ENCODE peak calls at places on chromosomes 5 and 9, in eight cellular contexts. One of them, this sample, is unnamed.

GRCh38 chr5:127589309-127590036 is 59.4 kb upstream of the CTXN3 start:
- DNase-seq in GM23338: peak; percentile 58
- DNase-seq in neural crest cell: no peak
- DNase-seq in neural progenitor cell: no peak
- DNase-seq in Caco-2: no peak
- DNase-seq in OCI-LY7: no peak
- DNase-seq in BJ: no peak
- DNase-seq in ovary: no peak
- DNase-seq in this sample: no peak

GRCh38 chr9:72882117-72882775 is 70.6 kb downstream of the ALDH1A1 start:
- DNase-seq in GM23338: no peak
- DNase-seq in neural crest cell: no peak
- DNase-seq in neural progenitor cell: no peak
- DNase-seq in Caco-2: no peak
- DNase-seq in OCI-LY7: no peak
- DNase-seq in BJ: no peak
- DNase-seq in ovary: no peak
- DNase-seq in this sample: no peak

GRCh38 chr5:164608507-164608906 is 1103.1 kb downstream of the MAT2B start:
- DNase-seq in GM23338: no peak
- DNase-seq in neural crest cell: no peak
- DNase-seq in neural progenitor cell: no peak
- DNase-seq in Caco-2: no peak
- DNase-seq in OCI-LY7: no peak
- DNase-seq in BJ: no peak
- DNase-seq in ovary: no peak
- DNase-seq in this sample: no peak

GRCh38 chr5:173317091-173317685 is 11.0 kb downstream of the STC2 start:
- DNase-seq in GM23338: no peak
- DNase-seq in neural crest cell: no peak
- DNase-seq in neural progenitor cell: no peak
- DNase-seq in Caco-2: peak; percentile 21
- DNase-seq in OCI-LY7: no peak
- DNase-seq in BJ: no peak
- DNase-seq in ovary: no peak
- DNase-seq in this sample: no peak

GRCh38 chr5:19902316-19902934 is 85.6 kb downstream of the CDH18 start:
- DNase-seq in GM23338: peak; percentile 49
- DNase-seq in neural crest cell: no peak
- DNase-seq in neural progenitor cell: peak; percentile 18
- DNase-seq in Caco-2: no peak
- DNase-seq in OCI-LY7: no peak
- DNase-seq in BJ: no peak
- DNase-seq in ovary: no peak
- DNase-seq in this sample: no peak

GRCh38 chr5:62330302-62330701 is 24.3 kb downstream of the KIF2A start:
- DNase-seq in GM23338: no peak
- DNase-seq in neural crest cell: no peak
- DNase-seq in neural progenitor cell: no peak
- DNase-seq in Caco-2: no peak
- DNase-seq in OCI-LY7: no peak
- DNase-seq in BJ: no peak
- DNase-seq in ovary: no peak
- DNase-seq in this sample: no peak

GRCh38 chr9:70563437-70564204 is 149.2 kb upstream of the KLF9 start:
- DNase-seq in GM23338: no peak
- DNase-seq in neural crest cell: no peak
- DNase-seq in neural progenitor cell: no peak
- DNase-seq in Caco-2: no peak
- DNase-seq in OCI-LY7: no peak
- DNase-seq in BJ: peak; percentile 97
- DNase-seq in ovary: no peak
- DNase-seq in this sample: peak; percentile 64

GRCh38 chr9:127450170-127450830 is 906 bp downstream of the RPL12 start:
- DNase-seq in GM23338: no peak
- DNase-seq in neural crest cell: no peak
- DNase-seq in neural progenitor cell: peak; percentile 27
- DNase-seq in Caco-2: no peak
- DNase-seq in OCI-LY7: peak; percentile 39
- DNase-seq in BJ: no peak
- DNase-seq in ovary: no peak
- DNase-seq in this sample: no peak

GRCh38 chr5:54580997-54581741 is 63.6 kb downstream of the SNX18 start:
- DNase-seq in GM23338: no peak
- DNase-seq in neural crest cell: no peak
- DNase-seq in neural progenitor cell: no peak
- DNase-seq in Caco-2: no peak
- DNase-seq in OCI-LY7: no peak
- DNase-seq in BJ: peak; percentile 37
- DNase-seq in ovary: no peak
- DNase-seq in this sample: no peak

GRCh38 chr5:173721259-173722232 is 105.1 kb upstream of the BOD1 start:
- DNase-seq in GM23338: no peak
- DNase-seq in neural crest cell: no peak
- DNase-seq in neural progenitor cell: no peak
- DNase-seq in Caco-2: no peak
- DNase-seq in OCI-LY7: no peak
- DNase-seq in BJ: no peak
- DNase-seq in ovary: no peak
- DNase-seq in this sample: no peak

GRCh38 chr5:143142596-143143435 is 260.7 kb downstream of the NR3C1 start:
- DNase-seq in GM23338: no peak
- DNase-seq in neural crest cell: no peak
- DNase-seq in neural progenitor cell: no peak
- DNase-seq in Caco-2: no peak
- DNase-seq in OCI-LY7: no peak
- DNase-seq in BJ: no peak
- DNase-seq in ovary: peak; percentile 41
- DNase-seq in this sample: no peak

GRCh38 chr5:67969631-67970030 is 245.9 kb upstream of the PIK3R1 start:
- DNase-seq in GM23338: no peak
- DNase-seq in neural crest cell: no peak
- DNase-seq in neural progenitor cell: no peak
- DNase-seq in Caco-2: no peak
- DNase-seq in OCI-LY7: no peak
- DNase-seq in BJ: no peak
- DNase-seq in ovary: no peak
- DNase-seq in this sample: no peak

GRCh38 chr9:126317513-126317912 is 9.1 kb upstream of the MVB12B start:
- DNase-seq in GM23338: no peak
- DNase-seq in neural crest cell: no peak
- DNase-seq in neural progenitor cell: no peak
- DNase-seq in Caco-2: no peak
- DNase-seq in OCI-LY7: no peak
- DNase-seq in BJ: no peak
- DNase-seq in ovary: no peak
- DNase-seq in this sample: no peak

GRCh38 chr5:115306011-115306530 is 9.6 kb upstream of the CCDC112 start:
- DNase-seq in GM23338: peak; percentile 11
- DNase-seq in neural crest cell: no peak
- DNase-seq in neural progenitor cell: no peak
- DNase-seq in Caco-2: no peak
- DNase-seq in OCI-LY7: no peak
- DNase-seq in BJ: no peak
- DNase-seq in ovary: no peak
- DNase-seq in this sample: no peak

GRCh38 chr5:93622240-93622885 is 39.3 kb downstream of the NR2F1 start:
- DNase-seq in GM23338: peak; percentile 80
- DNase-seq in neural crest cell: no peak
- DNase-seq in neural progenitor cell: peak; percentile 59
- DNase-seq in Caco-2: no peak
- DNase-seq in OCI-LY7: peak; percentile 2
- DNase-seq in BJ: no peak
- DNase-seq in ovary: no peak
- DNase-seq in this sample: no peak

GRCh38 chr9:96327694-96328352 is 25.8 kb upstream of the HSD17B3 start:
- DNase-seq in GM23338: peak; percentile 74
- DNase-seq in neural crest cell: peak; percentile 53
- DNase-seq in neural progenitor cell: peak; percentile 52
- DNase-seq in Caco-2: peak; percentile 52
- DNase-seq in OCI-LY7: peak; percentile 55
- DNase-seq in BJ: no peak
- DNase-seq in ovary: no peak
- DNase-seq in this sample: peak; percentile 62

GRCh38 chr5:174252121-174252520 is 206.6 kb downstream of the NSG2 start:
- DNase-seq in GM23338: no peak
- DNase-seq in neural crest cell: no peak
- DNase-seq in neural progenitor cell: no peak
- DNase-seq in Caco-2: no peak
- DNase-seq in OCI-LY7: no peak
- DNase-seq in BJ: no peak
- DNase-seq in ovary: no peak
- DNase-seq in this sample: no peak

GRCh38 chr5:120240716-120241115 is 223.4 kb upstream of the PRR16 start:
- DNase-seq in GM23338: no peak
- DNase-seq in neural crest cell: no peak
- DNase-seq in neural progenitor cell: no peak
- DNase-seq in Caco-2: no peak
- DNase-seq in OCI-LY7: no peak
- DNase-seq in BJ: no peak
- DNase-seq in ovary: no peak
- DNase-seq in this sample: no peak

GRCh38 chr9:132190966-132191365 is 29.1 kb downstream of the NTNG2 start:
- DNase-seq in GM23338: no peak
- DNase-seq in neural crest cell: no peak
- DNase-seq in neural progenitor cell: no peak
- DNase-seq in Caco-2: no peak
- DNase-seq in OCI-LY7: no peak
- DNase-seq in BJ: no peak
- DNase-seq in ovary: no peak
- DNase-seq in this sample: no peak

GRCh38 chr5:56552612-56553268 is 262.6 kb upstream of the MAP3K1 start:
- DNase-seq in GM23338: no peak
- DNase-seq in neural crest cell: no peak
- DNase-seq in neural progenitor cell: no peak
- DNase-seq in Caco-2: no peak
- DNase-seq in OCI-LY7: no peak
- DNase-seq in BJ: no peak
- DNase-seq in ovary: no peak
- DNase-seq in this sample: no peak

GRCh38 chr5:120419110-120419509 is 45.0 kb upstream of the PRR16 start:
- DNase-seq in GM23338: no peak
- DNase-seq in neural crest cell: no peak
- DNase-seq in neural progenitor cell: peak; percentile 8
- DNase-seq in Caco-2: no peak
- DNase-seq in OCI-LY7: no peak
- DNase-seq in BJ: no peak
- DNase-seq in ovary: no peak
- DNase-seq in this sample: no peak

GRCh38 chr9:88006511-88007290 is 32.4 kb upstream of the CDK20 start:
- DNase-seq in GM23338: peak; percentile 38
- DNase-seq in neural crest cell: no peak
- DNase-seq in neural progenitor cell: no peak
- DNase-seq in Caco-2: no peak
- DNase-seq in OCI-LY7: no peak
- DNase-seq in BJ: no peak
- DNase-seq in ovary: no peak
- DNase-seq in this sample: peak; percentile 21
- TF ChIP-seq CTCF in GM23338: no peak
- TF ChIP-seq CTCF in neural crest cell: no peak
- TF ChIP-seq CTCF in neural progenitor cell: no peak
- TF ChIP-seq CTCF in Caco-2: no peak
- TF ChIP-seq CTCF in OCI-LY7: no peak
- TF ChIP-seq CTCF in BJ: no peak
- TF ChIP-seq CTCF in ovary: no peak
- TF ChIP-seq CTCF in this sample: no peak

DNA sequence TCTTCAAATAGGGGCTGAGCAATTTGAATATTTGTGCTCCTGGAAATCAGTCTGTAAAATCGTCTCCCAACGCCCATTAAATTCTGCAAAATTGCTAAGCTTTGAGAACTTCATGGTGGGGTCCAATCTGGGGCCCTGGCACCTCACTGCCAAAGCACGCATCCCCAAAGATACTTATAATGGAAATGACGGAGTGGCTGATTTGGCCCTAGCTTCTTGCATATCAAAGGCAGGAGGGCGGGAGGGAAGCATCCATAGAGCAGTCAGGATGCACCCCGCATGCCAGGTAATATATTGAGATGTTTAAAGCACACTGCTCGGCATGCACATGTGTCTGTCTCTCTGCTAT is 422.3 kb downstream of the EBF1 start:
- DNase-seq in GM23338: no peak
- DNase-seq in neural crest cell: no peak
- DNase-seq in neural progenitor cell: no peak
- DNase-seq in Caco-2: no peak
- DNase-seq in OCI-LY7: no peak
- DNase-seq in BJ: no peak
- DNase-seq in ovary: no peak
- DNase-seq in this sample: no peak
- TF ChIP-seq CTCF in GM23338: no peak
- TF ChIP-seq CTCF in neural crest cell: no peak
- TF ChIP-seq CTCF in neural progenitor cell: no peak
- TF ChIP-seq CTCF in Caco-2: no peak
- TF ChIP-seq CTCF in OCI-LY7: peak; percentile 64
- TF ChIP-seq CTCF in BJ: no peak
- TF ChIP-seq CTCF in ovary: no peak
- TF ChIP-seq CTCF in this sample: no peak

DNA sequence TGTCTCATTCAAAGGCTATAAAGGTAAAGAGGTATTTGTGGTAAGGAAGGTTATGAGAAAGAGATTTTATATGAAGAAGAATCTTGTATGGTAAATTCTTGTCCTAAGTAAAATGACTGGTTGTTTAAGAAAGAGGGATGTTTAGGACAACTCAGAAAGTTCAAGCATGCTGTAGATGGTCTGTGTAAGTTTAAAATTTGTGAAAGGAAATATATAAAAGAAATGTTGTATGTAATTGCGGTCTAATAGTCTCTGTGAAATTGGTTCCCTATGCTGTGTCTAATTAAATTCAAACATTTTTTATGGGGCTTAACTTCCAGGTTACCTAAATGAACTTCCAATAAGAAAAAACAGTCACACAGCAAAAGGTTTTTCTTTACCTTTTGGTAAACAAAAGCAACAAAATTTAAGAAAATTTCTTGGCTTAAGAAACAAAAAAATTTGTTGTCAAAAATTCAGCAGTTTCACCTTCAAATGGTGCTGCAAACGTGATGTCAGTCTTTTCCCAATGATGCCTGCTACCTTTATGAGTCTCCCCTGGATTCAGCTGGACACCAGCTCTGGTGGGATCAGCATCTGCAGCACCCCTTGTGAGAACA is 83.0 kb upstream of the FCN1 start:
- DNase-seq in GM23338: peak; percentile 37
- DNase-seq in neural crest cell: no peak
- DNase-seq in neural progenitor cell: peak; percentile 29
- DNase-seq in Caco-2: no peak
- DNase-seq in OCI-LY7: peak; percentile 58
- DNase-seq in BJ: no peak
- DNase-seq in ovary: no peak
- DNase-seq in this sample: no peak
- TF ChIP-seq CTCF in GM23338: no peak
- TF ChIP-seq CTCF in neural crest cell: no peak
- TF ChIP-seq CTCF in neural progenitor cell: no peak
- TF ChIP-seq CTCF in Caco-2: no peak
- TF ChIP-seq CTCF in OCI-LY7: no peak
- TF ChIP-seq CTCF in BJ: no peak
- TF ChIP-seq CTCF in ovary: no peak
- TF ChIP-seq CTCF in this sample: no peak

DNA sequence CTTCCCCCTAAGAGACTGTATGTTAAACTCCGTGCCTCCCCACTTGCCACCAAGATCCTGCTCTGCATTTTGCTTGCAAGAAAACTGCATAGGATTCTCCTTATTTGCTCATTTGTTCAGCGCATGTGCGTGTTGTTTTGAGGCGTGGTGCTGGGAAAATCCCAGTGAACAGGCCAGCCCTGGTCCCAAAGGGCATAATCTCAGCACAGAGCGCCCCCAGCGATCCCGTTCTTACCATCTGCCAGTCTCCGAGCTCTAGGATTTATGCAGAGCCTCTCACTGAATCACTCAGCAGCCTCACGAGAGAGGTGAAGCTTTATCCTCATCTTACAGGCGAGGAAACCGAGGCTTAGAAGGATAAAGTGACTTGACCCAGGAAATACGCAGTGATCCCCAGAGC is 11.5 kb downstream of the PRRX2 start:
- DNase-seq in GM23338: no peak
- DNase-seq in neural crest cell: no peak
- DNase-seq in neural progenitor cell: no peak
- DNase-seq in Caco-2: no peak
- DNase-seq in OCI-LY7: no peak
- DNase-seq in BJ: no peak
- DNase-seq in ovary: no peak
- DNase-seq in this sample: no peak
- TF ChIP-seq CTCF in GM23338: no peak
- TF ChIP-seq CTCF in neural crest cell: no peak
- TF ChIP-seq CTCF in neural progenitor cell: no peak
- TF ChIP-seq CTCF in Caco-2: no peak
- TF ChIP-seq CTCF in OCI-LY7: no peak
- TF ChIP-seq CTCF in BJ: no peak
- TF ChIP-seq CTCF in ovary: no peak
- TF ChIP-seq CTCF in this sample: no peak